ENCODE peak calls at places on chromosomes 13 and 19, in eight cellular contexts. S is AG20443; V is HEK293T; U is T-helper 1 cell; G is stimulated activated CD4-positive, alpha-beta T cell treated with anti-CD3 and anti-CD28 coated beads, Interleukin-4, amount 100 ng/mL, for 1 hour; D is activated naive CD4-positive, alpha-beta T cell treated with Interleukin-2 at 50 U/mL for 16 hours; I is stimulated activated CD8-positive, alpha-beta memory T cell treated with anti-CD3 and anti-CD28 coated beads, Interleukin-15, amount 100 ng/mL, for 24 hours; K is BJ. Z is an unnamed sample.

GRCh38 chr13:30129411-30129810 is 177.9 kb downstream of the KATNAL1 start:
- DNase-seq in K (no peak), G (no peak), D (no peak), V (no peak), U (no peak), S (no peak), I (no peak), Z (no peak)

GRCh38 chr19:12670159-12670928 is 3.7 kb downstream of the WDR83 start:
- DNase-seq in K (no peak), U (no peak), V (no peak), S (no peak), G (no peak), I (no peak), D (no peak), Z (no peak)

GRCh38 chr13:102040812-102041211 is 361.0 kb downstream of the FGF14 start:
- DNase-seq in G (no peak), V (no peak), I (no peak), K (no peak), D (no peak), U (no peak), S (no peak), Z (no peak)

GRCh38 chr13:113109151-113110047 is 3.8 kb downstream of the F7 start:
- DNase-seq in S (no peak), V (no peak), G (no peak), I (no peak), K (no peak), D (no peak), U (no peak), Z (no peak)

GRCh38 chr13:43986395-43986794 is 106.7 kb downstream of the LACC1 start:
- DNase-seq in V (no peak), U (no peak), K (no peak), G (no peak), D (no peak), I (no peak), S (no peak), Z (no peak)

GRCh38 chr13:49044008-49044407 is 68.3 kb downstream of the FNDC3A start:
- DNase-seq in U (no peak), V (no peak), S (no peak), G (no peak), K (no peak), D (no peak), I (no peak), Z (no peak)

GRCh38 chr19:41934849-41935374 is 6.7 kb upstream of the ERFL start:
- DNase-seq in U (peak; percentile 70), D (peak; percentile 79), I (peak; percentile 45), S (peak; percentile 83), V (peak; percentile 79), G (peak; percentile 75), K (no peak), Z (no peak)

GRCh38 chr19:41083516-41083915 is 4.7 kb upstream of the CYP2A13 start:
- DNase-seq in U (no peak), G (no peak), D (no peak), V (no peak), I (no peak), S (no peak), K (no peak), Z (no peak)

GRCh38 chr19:53466726-53467125 is 807 bp upstream of the ZNF813 start:
- DNase-seq in V (no peak), K (no peak), S (no peak), I (no peak), U (no peak), G (no peak), D (no peak), Z (no peak)

GRCh38 chr13:55654243-55654642 is 1486.5 kb upstream of the PRR20A start:
- DNase-seq in D (no peak), U (no peak), S (no peak), I (no peak), K (no peak), G (no peak), V (no peak), Z (no peak)

GRCh38 chr13:51564671-51565070 is 19.6 kb upstream of the WDFY2 start:
- DNase-seq in V (no peak), D (no peak), K (no peak), U (no peak), I (no peak), S (no peak), G (no peak), Z (no peak)

GRCh38 chr19:37074111-37074510 is 4.1 kb upstream of the ZNF420 start:
- DNase-seq in K (no peak), I (no peak), V (no peak), S (no peak), D (no peak), U (no peak), G (no peak), Z (no peak)

GRCh38 chr19:5686326-5686646 is 3.8 kb upstream of the RPL36 start:
- DNase-seq in D (no peak), S (no peak), G (no peak), I (no peak), K (no peak), U (no peak), V (no peak), Z (no peak)

GRCh38 chr13:36601186-36601585 is 72.6 kb upstream of the SERTM1 start:
- DNase-seq in I (no peak), G (no peak), D (no peak), S (no peak), K (no peak), U (no peak), V (no peak), Z (no peak)

GRCh38 chr13:75876371-75877050 is 240.4 kb downstream of the LMO7 start:
- DNase-seq in U (peak; percentile 26), V (peak; percentile 87), I (no peak), D (peak; percentile 52), S (peak; percentile 74), G (peak; percentile 40), K (no peak), Z (no peak)

GRCh38 chr19:4534836-4535658 is at the start of gene PLIN5:
- DNase-seq in S (peak; percentile 78), D (peak; percentile 30), I (no peak), U (peak; percentile 22), G (peak; percentile 49), V (peak; percentile 97), K (no peak), Z (no peak)

GRCh38 chr13:20565120-20565736 is 1.7 kb upstream of the IFT88 start:
- DNase-seq in I (no peak), K (no peak), D (peak; percentile 9), G (no peak), U (no peak), S (no peak), V (no peak), Z (no peak)

GRCh38 chr19:34345934-34346333 is 19.1 kb upstream of the GPI start:
- DNase-seq in G (peak; percentile 67), D (peak; percentile 71), I (peak; percentile 56), S (peak; percentile 88), K (no peak), U (peak; percentile 58), V (peak; percentile 81), Z (peak; percentile 28)

GRCh38 chr13:24022568-24022967 is 125.3 kb upstream of the C1QTNF9B start:
- DNase-seq in V (no peak), U (no peak), S (no peak), K (no peak), G (no peak), I (no peak), D (no peak), Z (no peak)

GRCh38 chr13:65594255-65594654 is 1635.9 kb downstream of the PCDH9 start:
- DNase-seq in U (no peak), G (no peak), S (no peak), I (no peak), K (no peak), D (no peak), V (no peak), Z (peak; percentile 50)

GRCh38 chr13:38743499-38743898 is 56.6 kb downstream of the FREM2 start:
- DNase-seq in U (no peak), K (no peak), D (no peak), G (no peak), I (no peak), S (no peak), V (no peak), Z (no peak)

GRCh38 chr13:44142911-44143665 is 230.5 kb upstream of the SERP2 start:
- DNase-seq in K (no peak), S (no peak), U (no peak), D (no peak), I (no peak), V (no peak), G (no peak), Z (no peak)

GRCh38 chr13:50991624-50992610 is 82.3 kb downstream of the RNASEH2B start:
- DNase-seq in I (no peak), K (no peak), S (no peak), U (no peak), V (no peak), G (no peak), D (no peak), Z (no peak)

GRCh38 chr19:36009220-36009619 is 607 bp upstream of the SYNE4 start:
- DNase-seq in G (peak; percentile 58), U (peak; percentile 29), K (no peak), S (peak; percentile 94), D (peak; percentile 57), I (no peak), V (no peak), Z (no peak)

GRCh38 chr19:17938092-17938845 is 5.5 kb downstream of the CCDC124 start:
- DNase-seq in U (peak; percentile 82), V (peak; percentile 84), G (peak; percentile 85), S (peak; percentile 95), D (peak; percentile 85), K (peak; percentile 37), I (peak; percentile 50), Z (peak; percentile 50)

GRCh38 chr19:33264881-33265445 is 37.4 kb downstream of the CEBPA start:
- DNase-seq in V (no peak), I (no peak), U (no peak), K (no peak), D (no peak), G (no peak), S (no peak), Z (no peak)

GRCh38 chr19:16034958-16035560 is 41.2 kb upstream of the TPM4 start:
- DNase-seq in V (no peak), K (no peak), U (no peak), G (no peak), I (no peak), S (no peak), D (no peak), Z (no peak)

GRCh38 chr19:34666200-34666957 is 10.6 kb downstream of the SCGB2B2 start:
- DNase-seq in D (no peak), I (no peak), U (no peak), S (no peak), K (no peak), V (no peak), G (no peak), Z (no peak)

GRCh38 chr19:33508941-33509614 is 12.5 kb downstream of the PEPD start:
- DNase-seq in U (no peak), D (no peak), S (no peak), V (no peak), G (no peak), K (peak; percentile 3), I (no peak), Z (no peak)

GRCh38 chr13:88979465-88980180 is 1308.5 kb downstream of the SLITRK5 start:
- DNase-seq in D (no peak), I (no peak), K (no peak), U (no peak), V (peak; percentile 20), S (no peak), G (no peak), Z (no peak)

GRCh38 chr13:19981685-19982238 is 23.2 kb downstream of the ZMYM2 start:
- DNase-seq in I (no peak), S (no peak), U (no peak), V (no peak), K (no peak), G (no peak), D (no peak), Z (no peak)

GRCh38 chr19:591099-591958 is 1.6 kb downstream of the HCN2 start:
- DNase-seq in D (no peak), U (no peak), I (no peak), V (no peak), S (peak; percentile 67), K (no peak), G (no peak), Z (no peak)

GRCh38 chr13:45950343-45950995 is 98.9 kb upstream of the SIAH3 start:
- DNase-seq in I (no peak), S (no peak), V (no peak), U (no peak), D (no peak), G (no peak), K (no peak), Z (no peak)

GRCh38 chr19:40596608-40597328 is 4.4 kb upstream of the LTBP4 start:
- DNase-seq in U (no peak), D (no peak), V (peak; percentile 79), I (no peak), S (peak; percentile 91), G (no peak), K (no peak), Z (no peak)

Z was measured in GM04503.